ENCODE peak calls at places on chromosomes 16 and 17, in nine cellular contexts. K is H1, S is esophagus muscularis mucosa, M is tibial nerve, N is A549, Y is transverse colon, L is stomach, U is suprapubic skin, A is GM12878. G is an unnamed sample.

GRCh38 chr17:40922239-40922638 is 15.2 kb downstream of the KRT23 start:
- DNase-seq in K (no peak), S (no peak), M (peak; percentile 68), N (peak; percentile 82), Y (no peak), L (peak; percentile 32), U (no peak), A (no peak), G (no peak)

GRCh38 chr16:81374514-81374913 is 59.8 kb downstream of the GAN start:
- DNase-seq in K (no peak), S (no peak), M (no peak), N (no peak), Y (no peak), L (no peak), U (no peak), A (no peak), G (no peak)

GRCh38 chr16:31471875-31472558 is at the start of gene TGFB1I1:
- DNase-seq in K (no peak), S (no peak), M (peak; percentile 40), N (peak; percentile 56), Y (peak; percentile 68), L (no peak), U (no peak), A (no peak), G (peak; percentile 86)

GRCh38 chr16:53789159-53789558 is 85.2 kb downstream of the FTO start:
- DNase-seq in K (no peak), S (no peak), M (no peak), N (no peak), Y (no peak), L (no peak), U (no peak), A (no peak), G (no peak)

GRCh38 chr17:81615401-81615930 is 21.4 kb downstream of the NPLOC4 start:
- DNase-seq in K (no peak), S (no peak), M (no peak), N (no peak), Y (no peak), L (no peak), U (no peak), A (no peak), G (no peak)

GRCh38 chr16:2022723-2023097 is 3.1 kb downstream of the NPW start:
- DNase-seq in K (no peak), S (no peak), M (no peak), N (peak; percentile 84), Y (no peak), L (no peak), U (no peak), A (no peak), G (no peak)

GRCh38 chr16:2282866-2283555 is 15.1 kb upstream of the RNPS1 start:
- DNase-seq in K (no peak), S (no peak), M (no peak), N (no peak), Y (no peak), L (no peak), U (no peak), A (no peak), G (no peak)

GRCh38 chr17:14926526-14927122 is 338.5 kb downstream of the PMP22 start:
- DNase-seq in K (peak; percentile 9), S (no peak), M (peak; percentile 81), N (peak; percentile 36), Y (peak; percentile 26), L (peak; percentile 42), U (no peak), A (no peak), G (peak; percentile 23)

GRCh38 chr16:24430937-24431760 is 108.2 kb upstream of the RBBP6 start:
- DNase-seq in K (no peak), S (no peak), M (no peak), N (peak; percentile 35), Y (no peak), L (no peak), U (no peak), A (peak; percentile 35), G (no peak)

GRCh38 chr17:29151567-29151966 is 28.6 kb downstream of the MYO18A start:
- DNase-seq in K (no peak), S (no peak), M (no peak), N (peak; percentile 62), Y (no peak), L (no peak), U (no peak), A (no peak), G (no peak)

GRCh38 chr16:81553814-81554675 is 109.4 kb downstream of the CMIP start:
- DNase-seq in K (no peak), S (no peak), M (no peak), N (no peak), Y (no peak), L (peak; percentile 43), U (no peak), A (no peak), G (no peak)

GRCh38 chr17:43588121-43588520 is 42.0 kb upstream of the ETV4 start:
- DNase-seq in K (no peak), S (no peak), M (no peak), N (no peak), Y (no peak), L (no peak), U (no peak), A (no peak), G (no peak)

GRCh38 chr17:44747566-44747965 is 11.2 kb upstream of the ADAM11 start:
- DNase-seq in K (no peak), S (no peak), M (no peak), N (no peak), Y (no peak), L (no peak), U (no peak), A (no peak), G (no peak)

GRCh38 chr17:41905172-41905571 is 13.6 kb downstream of the ACLY start:
- DNase-seq in K (no peak), S (no peak), M (no peak), N (no peak), Y (no peak), L (no peak), U (no peak), A (no peak), G (no peak)

GRCh38 chr17:57667461-57667923 is 77.6 kb downstream of the CCDC182 start:
- DNase-seq in K (no peak), S (no peak), M (no peak), N (no peak), Y (no peak), L (peak; percentile 17), U (no peak), A (no peak), G (peak; percentile 15)

GRCh38 chr17:36072431-36073121 is 8.5 kb downstream of the CCL18 start:
- DNase-seq in K (peak; percentile 27), S (no peak), M (peak; percentile 57), N (peak; percentile 70), Y (peak; percentile 61), L (peak; percentile 62), U (no peak), A (peak; percentile 69), G (no peak)

GRCh38 chr17:75514299-75515228 is 773 bp downstream of the CASKIN2 start:
- DNase-seq in K (no peak), S (no peak), M (no peak), N (no peak), Y (peak; percentile 26), L (no peak), U (no peak), A (no peak), G (peak; percentile 54)

GRCh38 chr16:65034915-65035314 is 86.9 kb downstream of the CDH11 start:
- DNase-seq in K (no peak), S (no peak), M (no peak), N (no peak), Y (no peak), L (no peak), U (no peak), A (no peak), G (no peak)

DNA sequence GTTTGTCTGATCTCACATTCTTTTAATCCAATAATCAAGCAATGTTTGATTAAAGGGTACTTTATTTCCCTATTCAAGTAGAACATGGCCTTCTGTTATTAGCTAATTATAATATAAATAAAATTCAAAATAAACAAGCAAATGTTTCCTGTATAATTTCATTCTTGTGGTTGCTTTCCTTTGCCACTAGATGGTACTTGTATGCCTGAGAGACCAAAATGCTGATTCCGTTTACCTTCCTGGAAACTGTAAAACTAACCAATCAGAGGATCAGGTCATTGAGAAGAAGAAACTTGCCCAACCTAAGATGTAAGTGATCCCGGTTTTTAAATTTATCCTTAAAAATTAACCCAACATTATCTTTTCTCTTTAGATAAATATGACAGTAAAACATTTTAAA is 8.1 kb upstream of the ABCA5 start:
- DNase-seq in K (no peak), S (no peak), M (no peak), N (peak; percentile 39), Y (no peak), L (no peak), U (no peak), A (no peak), G (no peak)
- TF ChIP-seq EP300 in K (no peak), S (no peak), M (no peak), N (no peak), Y (no peak), L (no peak), U (no peak), A (no peak), G (no peak)

DNA sequence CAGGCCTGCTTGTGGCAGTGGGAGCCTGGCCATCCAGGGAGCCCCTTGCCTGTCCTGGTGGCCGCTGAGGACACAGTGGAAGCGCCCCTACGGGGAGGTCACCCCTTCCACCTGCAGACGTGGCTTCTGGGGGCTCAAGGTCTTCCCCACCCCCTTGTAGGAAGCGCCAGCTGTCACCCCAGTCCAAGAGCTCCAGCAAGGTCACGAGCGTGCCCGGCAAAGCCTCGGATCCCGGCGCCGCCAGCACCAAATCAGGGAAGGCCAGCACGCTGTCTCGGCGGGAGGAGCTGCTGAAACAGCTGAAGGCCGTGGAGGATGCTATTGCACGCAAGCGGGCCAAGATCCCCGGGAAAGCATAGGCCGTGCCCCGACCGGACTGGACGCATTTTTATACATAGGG is 7.4 kb upstream of the IL17C start:
- DNase-seq in K (no peak), S (no peak), M (no peak), N (no peak), Y (no peak), L (no peak), U (no peak), A (no peak), G (no peak)
- H3K4me1 ChIP-seq in K (peaks cover 10% of the 10 kb centered on the region), S (peaks cover 22% of the 10 kb centered on the region), M (peaks cover 16% of the 10 kb centered on the region), N (no peaks in the 10 kb centered on the region), Y (peaks cover 15% of the 10 kb centered on the region), L (peaks cover 20% of the 10 kb centered on the region), U (peaks cover 18% of the 10 kb centered on the region), A (peaks cover 16% of the 10 kb centered on the region), G (no peaks in the 10 kb centered on the region)

DNA sequence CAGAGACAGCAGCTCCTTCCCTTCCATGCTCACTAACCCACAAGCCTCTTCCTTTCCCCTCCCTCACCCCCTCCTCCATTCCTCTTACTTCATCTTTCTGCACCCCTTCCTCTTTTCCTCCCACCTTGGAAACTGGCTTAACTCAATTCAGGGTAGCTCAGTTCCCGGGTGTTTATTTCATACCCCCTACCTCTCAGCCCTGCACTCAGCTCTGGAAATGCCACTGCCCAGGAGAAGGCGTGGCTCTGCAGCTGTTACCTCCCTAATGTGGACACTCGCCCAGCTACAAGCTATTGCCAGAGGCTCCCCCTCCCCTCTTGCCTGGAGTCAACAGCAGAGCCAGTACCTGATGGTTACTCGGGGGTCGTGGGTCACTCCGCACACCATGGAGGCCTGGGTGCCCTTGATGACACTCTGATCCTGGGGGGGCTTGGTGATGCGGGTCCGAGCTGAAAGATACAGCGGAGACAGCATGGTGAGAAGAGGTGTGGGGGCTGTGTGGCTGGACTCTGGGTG is 118.4 kb upstream of the CDC42EP4 start:
- DNase-seq in K (no peak), S (no peak), M (no peak), N (no peak), Y (no peak), L (no peak), U (no peak), A (no peak), G (no peak)
- TF ChIP-seq EP300 in K (no peak), S (no peak), M (no peak), N (no peak), Y (no peak), L (no peak), U (no peak), A (no peak), G (no peak)

GRCh38 chr17:77449908-77450741 is 309.4 kb downstream of the SEC14L1 start:
- DNase-seq in K (no peak), S (no peak), M (peak; percentile 73), N (peak; percentile 56), Y (peak; percentile 80), L (peak; percentile 67), U (no peak), A (no peak), G (peak; percentile 90)
- H3K4me1 ChIP-seq in K (peaks cover 41% of the 10 kb centered on the region), S (peaks cover 97% of the 10 kb centered on the region), M (peaks cover 80% of the 10 kb centered on the region), N (peaks cover 22% of the 10 kb centered on the region), Y (peaks cover 90% of the 10 kb centered on the region), L (peaks cover 90% of the 10 kb centered on the region), U (peaks cover 82% of the 10 kb centered on the region), A (peaks cover 54% of the 10 kb centered on the region), G (peaks cover 28% of the 10 kb centered on the region)

G was measured in ovary.